ENCODE peak calls at places on chromosomes 4 and X, in seven cellular contexts. M is PC-3; F is nucleus accumbens; V is Caco-2; Z is AG09309; O is Jurkat, Clone E6-1; I is activated CD4-positive, CD25-positive, alpha-beta regulatory T cell. A is an unnamed sample.

GRCh38 chrX:42948723-42949122 is 170.8 kb upstream of the PPP1R2C start:
- DNase-seq in M (no peak), F (no peak), V (no peak), Z (no peak), O (no peak), I (peak), A (peak)

GRCh38 chr4:137253949-137254348 is 278.3 kb downstream of the PCDH18 start:
- DNase-seq in M (no peak), F (no peak), V (no peak), Z (peak), O (no peak), I (no peak), A (no peak)

GRCh38 chr4:182967403-182967802 is 50.2 kb upstream of the DCTD start:
- DNase-seq in M (no peak), F (no peak), V (no peak), Z (no peak), O (no peak), I (no peak), A (no peak)

GRCh38 chrX:119015407-119016242 is 41.2 kb downstream of the LONRF3 start:
- DNase-seq in M (peak), F (no peak), V (no peak), Z (peak), O (no peak), I (no peak), A (no peak)

GRCh38 chr4:151484396-151485102 is 75.6 kb downstream of the FHIP1A start:
- DNase-seq in M (peak), F (no peak), V (peak), Z (peak), O (no peak), I (no peak), A (no peak)

GRCh38 chr4:54067163-54067562 is 2.8 kb upstream of the CHIC2 start:
- DNase-seq in M (peak), F (no peak), V (no peak), Z (no peak), O (no peak), I (no peak), A (no peak)

GRCh38 chr4:127521463-127521862 is 111.3 kb upstream of the INTU start:
- DNase-seq in M (no peak), F (no peak), V (no peak), Z (no peak), O (no peak), I (no peak), A (no peak)

GRCh38 chr4:80619070-80619674 is 283.6 kb downstream of the CFAP299 start:
- DNase-seq in M (peak), F (no peak), V (no peak), Z (no peak), O (no peak), I (no peak), A (no peak)

GRCh38 chr4:134787315-134787714 is 585.7 kb upstream of the PABPC4L start:
- DNase-seq in M (peak), F (no peak), V (no peak), Z (no peak), O (no peak), I (no peak), A (no peak)

GRCh38 chr4:174757736-174758135 is 71.3 kb downstream of the GLRA3 start:
- DNase-seq in M (no peak), F (no peak), V (no peak), Z (no peak), O (no peak), I (no peak), A (no peak)

GRCh38 chrX:39903937-39904336 is 193.8 kb downstream of the BCOR start:
- DNase-seq in M (peak), F (no peak), V (no peak), Z (no peak), O (no peak), I (no peak), A (no peak)

GRCh38 chr4:126023946-126024345 is 709.2 kb downstream of the FAT4 start:
- DNase-seq in M (no peak), F (no peak), V (no peak), Z (no peak), O (no peak), I (no peak), A (no peak)

GRCh38 chr4:118586357-118586790 is 98.8 kb upstream of the METTL14 start:
- DNase-seq in M (no peak), F (no peak), V (no peak), Z (no peak), O (no peak), I (no peak), A (no peak)

GRCh38 chr4:93828830-93829530 is 427 bp downstream of the ATOH1 start:
- DNase-seq in M (no peak), F (no peak), V (peak), Z (no peak), O (no peak), I (no peak), A (no peak)

GRCh38 chr4:61336911-61337310 is 136.8 kb downstream of the ADGRL3 start:
- DNase-seq in M (no peak), F (no peak), V (no peak), Z (no peak), O (no peak), I (no peak), A (no peak)

GRCh38 chr4:151035321-151035720 is 20.2 kb upstream of the LRBA start:
- DNase-seq in M (peak), F (no peak), V (peak), Z (no peak), O (no peak), I (no peak), A (no peak)

GRCh38 chr4:7542781-7543180 is 108.1 kb upstream of the PSAPL1 start:
- DNase-seq in M (no peak), F (no peak), V (no peak), Z (no peak), O (no peak), I (no peak), A (no peak)

GRCh38 chrX:124098089-124098488 is 136.6 kb downstream of the STAG2 start:
- DNase-seq in M (peak), F (no peak), V (peak), Z (peak), O (peak), I (no peak), A (no peak)

GRCh38 chrX:30971761-30972603 is 82.9 kb upstream of the TAB3 start:
- DNase-seq in M (peak), F (no peak), V (peak), Z (peak), O (no peak), I (no peak), A (no peak)

GRCh38 chr4:55742655-55743191 is 76.9 kb upstream of the EXOC1L start:
- DNase-seq in M (peak), F (no peak), V (no peak), Z (no peak), O (no peak), I (no peak), A (no peak)

GRCh38 chr4:128229458-128229805 is 58.2 kb downstream of the PGRMC2 start:
- DNase-seq in M (peak), F (no peak), V (no peak), Z (no peak), O (no peak), I (no peak), A (no peak)

GRCh38 chr4:100986360-100986868 is 360.9 kb downstream of the PPP3CA start:
- DNase-seq in M (no peak), F (no peak), V (peak), Z (no peak), O (no peak), I (no peak), A (no peak)

GRCh38 chr4:8391972-8392371 is 48.6 kb downstream of the ACOX3 start:
- DNase-seq in M (peak), F (peak), V (no peak), Z (peak), O (no peak), I (no peak), A (no peak)

GRCh38 chr4:8699479-8700145 is 107.0 kb downstream of the CPZ start:
- DNase-seq in M (no peak), F (no peak), V (no peak), Z (no peak), O (no peak), I (no peak), A (no peak)

GRCh38 chrX:30027636-30028035 is 187.7 kb upstream of the MAGEB2 start:
- DNase-seq in M (peak), F (no peak), V (no peak), Z (no peak), O (no peak), I (no peak), A (no peak)

GRCh38 chr4:181569553-181569952 is 673.6 kb upstream of the TENM3 start:
- DNase-seq in M (peak), F (no peak), V (peak), Z (peak), O (peak), I (no peak), A (no peak)

GRCh38 chr4:185920171-185920570 is 108.2 kb upstream of the SORBS2 start:
- DNase-seq in M (peak), F (no peak), V (no peak), Z (no peak), O (no peak), I (no peak), A (no peak)

GRCh38 chr4:35461931-35462659 is 782.2 kb downstream of the ARAP2 start:
- DNase-seq in M (peak), F (no peak), V (no peak), Z (no peak), O (peak), I (no peak), A (no peak)

GRCh38 chr4:150994721-150995120 is 20.4 kb downstream of the LRBA start:
- DNase-seq in M (no peak), F (no peak), V (no peak), Z (no peak), O (no peak), I (no peak), A (no peak)

GRCh38 chrX:137916090-137916746 is 350.3 kb downstream of the ZIC3 start:
- DNase-seq in M (no peak), F (no peak), V (no peak), Z (no peak), O (no peak), I (no peak), A (no peak)

GRCh38 chr4:10606483-10607155 is 77.9 kb downstream of the CLNK start:
- DNase-seq in M (peak), F (no peak), V (no peak), Z (no peak), O (no peak), I (no peak), A (no peak)

GRCh38 chr4:48223633-48224295 is 45.9 kb downstream of the TEC start:
- DNase-seq in M (peak), F (no peak), V (no peak), Z (no peak), O (no peak), I (no peak), A (no peak)

A was measured in central memory CD8-positive, alpha-beta T cell.